ENCODE peak calls at places on chromosomes 4 and X, in nine cellular contexts. E is choroid plexus epithelial cell; W is GM23338; Z is activated CD8-positive, alpha-beta T cell treated with anti-CD3 and anti-CD28 coated beads for 36 hours; C is GM10248; Y is type B pancreatic cell; B is osteoblast; J is Calu3; P is cardiac fibroblast. I is an unnamed sample.
A peak's percentile ranks its signal among the peaks of the same experiment; 100 is the strongest.

GRCh38 chr4:183321079-183321478 is 1.0 kb upstream of the CLDN22 start:
- DNase-seq in E (no peak), W (no peak), Z (no peak), C (no peak), Y (no peak), B (no peak), J (no peak), P (no peak), I (no peak)

GRCh38 chrX:74537011-74537390 is 77.4 kb downstream of the RLIM start:
- DNase-seq in E (peak; percentile 71), W (peak; percentile 31), Z (no peak), C (no peak), Y (no peak), B (peak; percentile 75), J (no peak), P (peak; percentile 38), I (no peak)

GRCh38 chrX:74179936-74180454 is 124.0 kb upstream of the ZCCHC13 start:
- DNase-seq in E (no peak), W (no peak), Z (no peak), C (no peak), Y (no peak), B (no peak), J (no peak), P (no peak), I (no peak)

GRCh38 chr4:25441519-25442117 is 64.6 kb downstream of the ANAPC4 start:
- DNase-seq in E (peak; percentile 83), W (peak; percentile 86), Z (peak; percentile 41), C (peak; percentile 34), Y (no peak), B (peak; percentile 83), J (peak; percentile 74), P (peak; percentile 78), I (no peak)

GRCh38 chr4:2763511-2763967 is 7.4 kb upstream of the TNIP2 start:
- DNase-seq in E (no peak), W (peak; percentile 61), Z (no peak), C (peak; percentile 18), Y (no peak), B (peak; percentile 96), J (no peak), P (no peak), I (no peak)

GRCh38 chr4:168666531-168666930 is 169.7 kb downstream of the PALLD start:
- DNase-seq in E (peak; percentile 50), W (no peak), Z (no peak), C (no peak), Y (no peak), B (peak; percentile 74), J (no peak), P (peak; percentile 50), I (no peak)

GRCh38 chrX:13420545-13421183 is 100.8 kb upstream of the ATXN3L start:
- DNase-seq in E (no peak), W (no peak), Z (no peak), C (no peak), Y (no peak), B (no peak), J (no peak), P (peak; percentile 8), I (no peak)

GRCh38 chr4:111652206-111652605 is 493.0 kb upstream of the FAM241A start:
- DNase-seq in E (no peak), W (no peak), Z (no peak), C (no peak), Y (no peak), B (no peak), J (no peak), P (no peak), I (no peak)

GRCh38 chrX:13939741-13940597 is 89.7 kb downstream of the GEMIN8 start:
- DNase-seq in E (no peak), W (peak; percentile 58), Z (no peak), C (no peak), Y (no peak), B (no peak), J (no peak), P (peak; percentile 8), I (no peak)

DNA sequence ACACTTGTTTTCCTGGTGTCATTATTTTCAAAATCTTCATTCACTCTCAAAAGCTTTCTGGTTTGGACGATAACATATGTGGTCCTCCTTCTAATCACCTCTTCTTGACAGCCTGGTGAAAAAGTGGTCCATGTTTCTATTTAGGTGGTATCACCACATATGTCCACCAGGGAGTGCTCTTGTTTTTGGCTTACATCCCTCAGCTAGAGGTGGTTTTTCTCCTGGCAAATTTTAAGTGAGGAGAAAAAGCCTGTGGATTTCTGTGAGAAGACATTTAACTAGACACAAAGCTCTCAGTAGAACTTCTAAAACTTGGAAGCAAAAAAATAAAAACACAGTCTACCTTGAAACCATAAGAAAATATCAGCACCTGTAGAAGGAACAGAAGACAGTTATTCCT is 58.0 kb upstream of the FRMPD4 start:
- DNase-seq in E (peak; percentile 59), W (peak; percentile 72), Z (peak; percentile 1), C (peak; percentile 10), Y (no peak), B (no peak), J (peak; percentile 27), P (peak; percentile 73), I (peak; percentile 2)
- TF ChIP-seq CTCF in E (peak; percentile 57), W (peak; percentile 70), Z (no peak), C (peak; percentile 30), Y (peak; percentile 73), B (peak; percentile 54), J (peak; percentile 50), P (peak; percentile 53), I (peak; percentile 42)

GRCh38 chrX:24023538-24023937 is 3.4 kb downstream of the KLHL15 start:
- DNase-seq in E (no peak), W (no peak), Z (no peak), C (no peak), Y (no peak), B (no peak), J (no peak), P (no peak), I (no peak)

GRCh38 chrX:24023972-24024664 is 2.9 kb downstream of the KLHL15 start:
- DNase-seq in E (peak; percentile 17), W (no peak), Z (no peak), C (no peak), Y (no peak), B (no peak), J (no peak), P (peak; percentile 31), I (no peak)

GRCh38 chrX:24026403-24026801 is 584 bp downstream of the KLHL15 start:
- DNase-seq in E (no peak), W (peak; percentile 21), Z (no peak), C (no peak), Y (no peak), B (peak; percentile 80), J (no peak), P (no peak), I (no peak)

GRCh38 chrX:24025741-24026402 is 1.1 kb downstream of the KLHL15 start:
- DNase-seq in E (peak; percentile 75), W (peak; percentile 23), Z (peak; percentile 27), C (no peak), Y (no peak), B (peak; percentile 65), J (peak; percentile 1), P (peak; percentile 81), I (peak; percentile 32)

DNA sequence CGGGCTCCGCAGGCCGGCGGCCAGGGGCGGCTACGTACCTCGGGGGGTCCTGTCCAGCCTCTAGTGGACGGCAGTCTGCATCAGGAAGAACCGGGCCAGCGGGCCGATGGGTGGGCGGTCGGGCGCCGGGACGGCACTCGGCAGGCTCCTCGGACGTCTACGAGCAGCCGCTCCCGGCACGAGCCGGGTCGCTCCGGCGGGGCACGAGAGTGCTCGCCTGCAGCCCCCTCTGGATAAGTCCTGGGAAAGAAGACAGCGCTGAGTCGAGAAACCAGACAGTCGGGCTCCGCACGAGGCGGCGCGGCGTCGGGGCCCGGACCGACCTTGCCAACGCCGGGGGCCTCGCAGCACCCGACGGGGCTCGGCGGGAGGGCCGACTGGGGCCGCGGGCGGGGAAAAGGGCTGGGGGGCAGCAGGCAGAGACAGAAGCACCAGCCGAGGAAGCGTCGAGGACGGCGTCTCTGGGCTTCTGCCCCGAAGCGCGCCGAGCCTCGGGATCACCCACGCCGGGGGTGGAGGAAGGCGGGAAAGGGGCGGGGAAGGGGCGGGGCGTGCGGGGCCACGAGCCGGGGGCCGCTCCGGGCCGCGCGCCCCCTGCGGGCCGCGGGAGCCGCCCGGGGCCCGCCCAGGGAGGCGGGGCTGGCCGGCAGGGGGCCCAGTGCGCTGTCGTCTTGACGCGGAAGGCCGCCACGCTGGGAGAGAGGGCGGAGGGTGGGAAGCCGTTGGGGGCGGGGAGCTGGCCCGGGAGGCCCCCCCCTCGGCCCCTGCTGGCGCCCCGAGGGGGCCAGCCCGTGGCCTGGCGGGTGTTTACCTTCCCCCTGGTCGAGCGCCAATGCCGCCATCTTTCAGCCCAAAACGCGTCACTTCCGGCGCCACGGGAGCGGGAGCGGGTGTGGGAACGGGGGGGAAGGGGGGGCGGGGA is 1.9 kb downstream of the KLHL15 start:
- DNase-seq in E (peak; percentile 93), W (peak; percentile 70), Z (peak; percentile 86), C (peak; percentile 88), Y (peak; percentile 94), B (peak; percentile 97), J (peak; percentile 79), P (peak; percentile 89), I (peak; percentile 85)
- TF ChIP-seq CTCF in E (no peak), W (no peak), Z (no peak), C (peak; percentile 41), Y (peak; percentile 40), B (no peak), J (no peak), P (no peak), I (no peak)

DNA sequence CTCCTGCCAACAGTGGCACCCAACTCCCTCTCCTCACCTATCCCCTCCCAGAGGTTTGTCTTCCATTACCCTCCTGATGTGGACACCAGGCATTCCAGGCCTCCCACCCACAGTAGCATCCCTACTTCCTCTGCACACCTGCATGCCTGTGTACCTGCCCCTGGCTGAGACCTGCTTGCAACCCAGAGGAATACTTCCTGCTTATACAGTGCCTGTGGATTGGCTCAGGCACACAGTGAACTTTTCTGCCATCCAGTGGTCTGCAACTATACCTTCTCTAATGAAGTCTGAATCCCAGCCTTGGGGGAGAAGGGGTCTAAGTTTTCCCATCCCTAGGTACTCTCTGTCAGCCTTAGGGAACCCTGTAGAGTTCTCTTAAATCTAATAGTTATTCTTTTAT is 169.9 kb downstream of the IQCM start:
- DNase-seq in E (peak; percentile 1), W (peak; percentile 72), Z (no peak), C (no peak), Y (no peak), B (no peak), J (no peak), P (no peak), I (no peak)
- TF ChIP-seq CTCF in E (no peak), W (peak; percentile 76), Z (no peak), C (no peak), Y (no peak), B (no peak), J (no peak), P (no peak), I (no peak)

GRCh38 chr4:48930654-48931053 is 24.1 kb upstream of the OCIAD2 start:
- DNase-seq in E (no peak), W (peak; percentile 51), Z (no peak), C (no peak), Y (no peak), B (no peak), J (no peak), P (no peak), I (no peak)

GRCh38 chr4:48937033-48937432 is 30.5 kb upstream of the OCIAD2 start:
- DNase-seq in E (no peak), W (no peak), Z (no peak), C (no peak), Y (no peak), B (no peak), J (no peak), P (no peak), I (no peak)

DNA sequence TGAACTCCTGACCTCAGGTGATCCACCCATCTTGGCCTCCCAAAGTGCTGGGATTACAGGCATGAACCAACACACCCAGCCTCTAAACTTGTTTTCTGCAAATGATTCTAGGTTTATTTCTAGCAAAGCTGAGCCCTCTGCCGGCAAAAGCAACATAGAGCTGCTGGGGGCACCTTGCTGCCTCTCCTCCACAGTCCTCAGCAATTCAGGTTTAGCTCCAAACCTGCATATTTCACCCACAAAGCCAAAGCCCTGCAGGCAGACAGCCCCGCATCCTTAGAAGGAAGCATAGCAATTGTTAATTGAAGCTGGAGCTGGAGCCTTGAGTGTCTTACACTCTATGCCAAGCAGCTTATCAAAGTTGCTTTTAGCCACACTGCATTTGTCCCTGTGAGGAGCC is 24.9 kb upstream of the OCIAD2 start:
- DNase-seq in E (no peak), W (no peak), Z (no peak), C (no peak), Y (no peak), B (no peak), J (no peak), P (no peak), I (no peak)
- TF ChIP-seq CTCF in E (peak; percentile 42), W (peak; percentile 16), Z (no peak), C (no peak), Y (no peak), B (peak; percentile 16), J (no peak), P (no peak), I (no peak)